ENCODE peak calls at places on chromosomes 11 and 22, in six cellular contexts. Q is right lobe of liver; J is small intestine; P is Peyer's patch; R is CD8-positive, alpha-beta memory T cell; H is cardiac muscle cell. V is an unnamed sample. For H3K27me3 and H3K4me1, the result is how much of the 10 kb centered on the place peaks cover.

GRCh38 chr22:17436382-17436951 is 67.2 kb downstream of the CECR2 start:
- DNase-seq in Q (no peak), J (no peak), P (no peak), R (no peak), H (peak), V (no peak)

GRCh38 chr22:44382461-44383038 is 69.8 kb upstream of the SHISAL1 start:
- DNase-seq in Q (peak), J (no peak), P (no peak), R (no peak), H (no peak), V (no peak)

GRCh38 chr11:57873196-57873911 is 111.8 kb downstream of the CTNND1 start:
- DNase-seq in Q (no peak), J (no peak), P (no peak), R (no peak), H (no peak), V (no peak)

GRCh38 chr11:117171648-117172051 is 6.9 kb upstream of the SIDT2 start:
- DNase-seq in Q (no peak), J (peak), P (no peak), R (no peak), H (peak), V (no peak)

GRCh38 chr11:2269601-2270321 is 627 bp downstream of the ASCL2 start:
- DNase-seq in Q (peak), J (peak), P (peak), R (peak), H (peak), V (peak)

GRCh38 chr11:59222464-59223065 is 9.8 kb upstream of the MPEG1 start:
- DNase-seq in Q (no peak), J (no peak), P (no peak), R (no peak), H (no peak), V (no peak)

GRCh38 chr11:96235725-96236124 is 107.3 kb downstream of the MAML2 start:
- DNase-seq in Q (no peak), J (no peak), P (no peak), R (no peak), H (no peak), V (no peak)

GRCh38 chr11:4050137-4050536 is 44.5 kb upstream of the RRM1 start:
- DNase-seq in Q (no peak), J (no peak), P (no peak), R (no peak), H (no peak), V (no peak)

GRCh38 chr11:12868315-12869073 is 140.6 kb upstream of the RASSF10 start:
- DNase-seq in Q (no peak), J (no peak), P (no peak), R (no peak), H (no peak), V (no peak)

GRCh38 chr22:40855960-40856512 is 403 bp downstream of the ST13 start:
- DNase-seq in Q (peak), J (peak), P (peak), R (peak), H (peak), V (no peak)

DNA sequence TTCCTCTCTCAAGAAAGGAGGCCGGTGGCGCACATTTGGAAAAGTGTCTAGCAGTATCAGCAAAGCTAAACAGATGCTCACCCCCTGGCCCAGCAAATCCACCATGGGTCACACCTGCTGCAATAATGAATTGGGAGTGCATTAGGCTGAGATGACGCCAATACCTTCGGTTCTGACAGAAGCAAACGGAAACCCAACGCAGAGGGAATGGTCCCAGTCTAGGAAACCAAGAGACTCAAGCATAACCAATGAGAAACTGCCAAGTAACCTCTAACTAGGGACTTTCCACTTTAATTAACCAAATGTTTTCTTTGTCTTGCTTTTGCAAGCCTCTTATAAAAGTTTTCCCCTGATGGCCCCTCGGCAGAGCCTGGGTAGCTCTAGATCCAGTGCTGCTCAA is 64.2 kb upstream of the SLC22A12 start:
- DNase-seq in Q (no peak), J (no peak), P (no peak), R (no peak), H (no peak), V (no peak)
- H3K27me3 ChIP-seq in Q (under half), J (under half), P (under half), R (under half), H (under half), V (under half)

GRCh38 chr11:77149716-77150392 is 21.8 kb downstream of the MYO7A start:
- DNase-seq in Q (peak), J (no peak), P (no peak), R (no peak), H (no peak), V (no peak)
- H3K4me1 ChIP-seq in Q (under half), J (under half), P (under half), R (under half), H (under half), V (under half)

DNA sequence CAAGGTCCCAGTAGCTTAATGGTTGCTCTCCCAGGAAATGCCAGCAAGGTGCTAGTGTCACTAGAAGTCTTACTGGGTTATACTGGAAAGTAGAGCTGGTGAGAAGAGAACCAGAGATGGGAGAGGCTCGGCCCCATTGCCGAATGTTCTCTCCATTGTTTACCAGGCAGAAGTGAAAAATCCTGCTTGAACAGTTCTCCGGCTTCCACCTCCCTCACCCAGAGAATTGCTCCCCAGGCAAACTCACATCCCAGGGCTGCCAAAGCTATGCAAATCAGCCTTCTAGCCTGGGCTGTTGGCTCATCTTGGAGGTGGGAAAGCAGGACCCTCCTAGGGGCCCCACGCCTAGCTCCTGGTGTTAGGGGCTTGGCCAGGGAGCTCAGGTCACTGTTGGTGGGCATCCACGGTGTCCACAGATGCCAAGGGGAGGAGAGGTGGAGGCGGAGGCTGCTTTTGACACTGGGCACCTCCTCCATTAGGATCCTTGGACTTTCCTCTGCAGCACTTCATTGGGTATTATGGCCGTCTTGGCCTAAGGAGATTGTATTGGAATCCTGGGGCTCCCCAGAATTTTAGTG is 20.1 kb downstream of the POU2F3 start:
- DNase-seq in Q (no peak), J (no peak), P (no peak), R (no peak), H (no peak), V (no peak)
- H3K27me3 ChIP-seq in Q (under half), J (under half), P (under half), R (under half), H (under half), V (under half)

DNA sequence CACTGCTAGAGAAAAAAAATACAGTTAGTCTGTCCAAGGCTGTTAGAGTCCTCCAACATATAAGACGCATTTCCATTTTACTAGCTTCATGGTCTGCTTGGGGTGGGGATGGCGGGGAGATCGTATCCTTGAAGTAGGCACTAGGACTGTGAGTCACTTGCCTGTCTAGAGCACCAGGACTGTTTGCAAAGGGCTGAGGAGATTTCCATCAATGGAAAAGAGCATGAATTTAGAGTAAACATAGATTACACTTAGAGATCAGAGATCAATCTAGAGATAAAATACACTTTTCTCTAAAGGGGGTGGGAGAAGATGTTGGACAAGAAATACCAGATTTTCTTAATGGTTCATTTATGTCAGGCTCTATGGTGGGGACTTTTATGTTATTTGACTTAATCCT is 1.7 kb upstream of the MS4A7 start:
- DNase-seq in Q (no peak), J (no peak), P (no peak), R (no peak), H (no peak), V (no peak)
- H3K4me1 ChIP-seq in Q (under half), J (under half), P (under half), R (under half), H (under half), V (under half)

GRCh38 chr11:126716456-126717083 is 284.0 kb downstream of the KIRREL3 start:
- DNase-seq in Q (no peak), J (peak), P (no peak), R (no peak), H (peak), V (no peak)

GRCh38 chr11:126712017-126712625 is 288.4 kb downstream of the KIRREL3 start:
- DNase-seq in Q (no peak), J (no peak), P (no peak), R (no peak), H (no peak), V (no peak)

GRCh38 chr11:126710804-126711399 is 289.7 kb downstream of the KIRREL3 start:
- DNase-seq in Q (no peak), J (no peak), P (no peak), R (no peak), H (no peak), V (no peak)
- H3K27me3 ChIP-seq in Q (under half), J (under half), P (under half), R (under half), H (under half), V (under half)

DNA sequence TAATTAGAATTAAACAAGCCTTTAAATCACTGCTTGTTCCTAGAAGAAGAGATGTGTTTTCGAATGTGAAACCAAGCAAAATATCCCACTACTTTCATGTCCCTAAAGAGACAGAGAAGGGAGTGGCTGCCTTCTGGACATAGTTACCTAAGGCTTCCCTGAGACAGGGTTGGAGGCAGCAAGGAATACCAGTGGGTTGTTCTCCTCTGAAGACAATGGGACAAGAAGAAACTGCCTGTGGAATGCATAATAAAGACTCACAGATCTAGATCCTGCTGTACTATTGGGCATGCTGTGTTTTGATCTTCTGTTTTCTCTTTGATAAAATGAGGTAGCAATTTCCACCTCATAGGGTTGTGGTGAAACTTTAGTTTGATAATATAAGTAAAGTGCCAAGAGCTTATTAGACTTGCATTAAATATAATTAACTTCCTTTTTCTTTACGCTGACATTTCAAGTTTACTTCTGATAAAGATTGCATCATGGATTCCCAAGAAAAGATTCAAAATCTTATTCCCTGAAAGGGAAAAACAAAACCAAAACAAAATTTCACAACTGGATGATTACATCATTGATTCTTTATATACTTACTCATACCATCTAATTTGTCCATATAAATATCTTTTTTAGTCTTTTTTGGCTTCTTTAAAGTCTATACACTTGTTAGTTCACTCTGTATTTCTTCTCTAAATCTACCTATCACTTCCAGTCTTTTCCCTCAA is 621.2 kb downstream of the ETS1 start:
- DNase-seq in Q (no peak), J (no peak), P (no peak), R (no peak), H (no peak), V (no peak)
- H3K4me1 ChIP-seq in Q (under half), J (under half), P (under half), R (under half), H (under half), V (under half)

DNA sequence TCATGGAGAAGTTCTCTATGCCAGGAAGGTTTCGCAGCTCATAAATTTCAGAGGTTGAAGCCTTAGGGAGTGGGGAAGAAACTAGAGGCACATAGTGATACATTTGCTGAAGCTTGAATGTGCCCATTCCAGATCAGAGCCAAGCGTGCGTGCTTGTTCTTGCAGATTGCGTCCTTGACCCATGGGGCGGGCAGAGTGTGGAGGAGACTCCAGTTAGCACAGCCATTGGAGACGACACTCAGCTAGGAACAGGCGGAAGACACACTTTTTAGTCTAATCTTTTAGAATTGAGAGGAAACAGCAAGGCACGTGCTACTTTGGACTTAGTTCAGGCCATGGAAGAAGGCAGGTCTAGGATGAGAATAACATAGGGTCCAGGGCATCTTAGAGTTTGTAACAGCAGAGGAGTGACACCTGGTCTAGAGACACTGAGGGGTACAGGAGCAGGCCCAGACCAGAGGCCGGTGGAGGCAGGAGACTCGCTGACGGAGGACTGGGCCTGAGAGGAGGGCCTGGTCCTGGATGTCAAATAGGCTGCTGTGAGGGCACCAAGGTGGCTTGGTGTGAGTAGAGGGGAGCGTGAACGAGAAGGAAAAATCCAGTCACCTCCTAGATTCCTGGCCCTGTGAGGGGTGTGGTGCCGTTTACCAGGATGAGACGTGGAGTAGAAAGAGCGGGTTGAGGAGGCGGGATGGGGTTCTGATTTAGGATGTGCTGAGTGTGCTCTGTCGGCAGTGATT is 154.6 kb downstream of the TBC1D22A start:
- DNase-seq in Q (no peak), J (no peak), P (no peak), R (no peak), H (no peak), V (no peak)
- H3K27me3 ChIP-seq in Q (under half), J (under half), P (under half), R (under half), H (under half), V (under half)

V was measured in naive thymus-derived CD4-positive, alpha-beta T cell.